ENCODE peak calls at places on chromosomes 7 and 10, in six cellular contexts. One of them, this sample, is unnamed.

GRCh38 chr7:16430133-16430532 is 8.8 kb upstream of the CRPPA start:
- DNase-seq in nephron progenitor cell: no peak
- DNase-seq in NCI-H187: no peak
- DNase-seq in heart left ventricle: no peak
- DNase-seq in T-cell: no peak
- DNase-seq in cardiac fibroblast: no peak
- DNase-seq in this sample: no peak

GRCh38 chr10:62248465-62248864 is 20.2 kb downstream of the RTKN2 start:
- DNase-seq in cardiac fibroblast: peak; percentile 59
- DNase-seq in T-cell: no peak
- DNase-seq in nephron progenitor cell: no peak
- DNase-seq in NCI-H187: no peak
- DNase-seq in heart left ventricle: no peak
- DNase-seq in this sample: no peak

GRCh38 chr10:70267161-70267933 is 16.5 kb downstream of the NPFFR1 start:
- DNase-seq in T-cell: no peak
- DNase-seq in NCI-H187: no peak
- DNase-seq in nephron progenitor cell: peak; percentile 14
- DNase-seq in cardiac fibroblast: peak; percentile 95
- DNase-seq in heart left ventricle: no peak
- DNase-seq in this sample: no peak

GRCh38 chr10:132499367-132499685 is 38.3 kb upstream of the INPP5A start:
- DNase-seq in T-cell: no peak
- DNase-seq in cardiac fibroblast: no peak
- DNase-seq in heart left ventricle: no peak
- DNase-seq in nephron progenitor cell: no peak
- DNase-seq in NCI-H187: no peak
- DNase-seq in this sample: no peak

GRCh38 chr10:50576245-50576815 is 47.4 kb downstream of the SGMS1 start:
- DNase-seq in T-cell: no peak
- DNase-seq in heart left ventricle: no peak
- DNase-seq in nephron progenitor cell: no peak
- DNase-seq in NCI-H187: no peak
- DNase-seq in cardiac fibroblast: peak; percentile 57
- DNase-seq in this sample: no peak

GRCh38 chr7:17855202-17855601 is 85.1 kb downstream of the SNX13 start:
- DNase-seq in heart left ventricle: no peak
- DNase-seq in cardiac fibroblast: no peak
- DNase-seq in T-cell: no peak
- DNase-seq in nephron progenitor cell: no peak
- DNase-seq in NCI-H187: no peak
- DNase-seq in this sample: no peak

GRCh38 chr10:3668276-3668960 is 116.6 kb downstream of the KLF6 start:
- DNase-seq in nephron progenitor cell: peak; percentile 16
- DNase-seq in T-cell: peak; percentile 70
- DNase-seq in NCI-H187: no peak
- DNase-seq in cardiac fibroblast: peak; percentile 60
- DNase-seq in heart left ventricle: no peak
- DNase-seq in this sample: no peak

GRCh38 chr10:91511549-91512330 is 101.6 kb downstream of the HECTD2 start:
- DNase-seq in NCI-H187: no peak
- DNase-seq in nephron progenitor cell: no peak
- DNase-seq in cardiac fibroblast: peak; percentile 81
- DNase-seq in T-cell: no peak
- DNase-seq in heart left ventricle: no peak
- DNase-seq in this sample: no peak

GRCh38 chr7:146654048-146654447 is 537.4 kb downstream of the CNTNAP2 start:
- DNase-seq in NCI-H187: no peak
- DNase-seq in T-cell: no peak
- DNase-seq in heart left ventricle: no peak
- DNase-seq in cardiac fibroblast: no peak
- DNase-seq in nephron progenitor cell: peak; percentile 14
- DNase-seq in this sample: no peak

GRCh38 chr10:93493162-93493561 is 3.2 kb upstream of the CEP55 start:
- DNase-seq in T-cell: no peak
- DNase-seq in heart left ventricle: no peak
- DNase-seq in NCI-H187: no peak
- DNase-seq in cardiac fibroblast: no peak
- DNase-seq in nephron progenitor cell: no peak
- DNase-seq in this sample: no peak

GRCh38 chr10:22690614-22691431 is 23.6 kb downstream of the PIP4K2A start:
- DNase-seq in cardiac fibroblast: peak; percentile 64
- DNase-seq in T-cell: no peak
- DNase-seq in NCI-H187: no peak
- DNase-seq in heart left ventricle: no peak
- DNase-seq in nephron progenitor cell: no peak
- DNase-seq in this sample: no peak

GRCh38 chr7:6250364-6250833 is 22.0 kb downstream of the CYTH3 start:
- DNase-seq in nephron progenitor cell: no peak
- DNase-seq in T-cell: no peak
- DNase-seq in NCI-H187: no peak
- DNase-seq in heart left ventricle: no peak
- DNase-seq in cardiac fibroblast: peak; percentile 52
- DNase-seq in this sample: no peak

GRCh38 chr10:123517901-123518300 is 148.3 kb upstream of the GPR26 start:
- DNase-seq in nephron progenitor cell: no peak
- DNase-seq in cardiac fibroblast: no peak
- DNase-seq in T-cell: no peak
- DNase-seq in NCI-H187: no peak
- DNase-seq in heart left ventricle: no peak
- DNase-seq in this sample: no peak

GRCh38 chr10:5951167-5951711 is 26.1 kb downstream of the IL15RA start:
- DNase-seq in nephron progenitor cell: no peak
- DNase-seq in NCI-H187: no peak
- DNase-seq in cardiac fibroblast: peak; percentile 60
- DNase-seq in T-cell: no peak
- DNase-seq in heart left ventricle: peak; percentile 54
- DNase-seq in this sample: no peak

GRCh38 chr10:31194986-31195385 is 124.0 kb upstream of the ZEB1 start:
- DNase-seq in nephron progenitor cell: no peak
- DNase-seq in cardiac fibroblast: no peak
- DNase-seq in NCI-H187: no peak
- DNase-seq in T-cell: no peak
- DNase-seq in heart left ventricle: no peak
- DNase-seq in this sample: no peak

GRCh38 chr7:35253680-35254495 is at the start of gene TBX20:
- DNase-seq in heart left ventricle: peak; percentile 91
- DNase-seq in T-cell: no peak
- DNase-seq in NCI-H187: peak; percentile 35
- DNase-seq in nephron progenitor cell: peak; percentile 76
- DNase-seq in cardiac fibroblast: peak; percentile 86
- DNase-seq in this sample: no peak

GRCh38 chr7:20064974-20065862 is 152.0 kb downstream of the MACC1 start:
- DNase-seq in T-cell: no peak
- DNase-seq in nephron progenitor cell: no peak
- DNase-seq in NCI-H187: no peak
- DNase-seq in cardiac fibroblast: peak; percentile 32
- DNase-seq in heart left ventricle: no peak
- DNase-seq in this sample: no peak

GRCh38 chr10:71342850-71343773 is 24.1 kb downstream of the SLC29A3 start:
- DNase-seq in T-cell: no peak
- DNase-seq in nephron progenitor cell: no peak
- DNase-seq in heart left ventricle: no peak
- DNase-seq in cardiac fibroblast: no peak
- DNase-seq in NCI-H187: no peak
- DNase-seq in this sample: no peak

GRCh38 chr10:124181656-124182055 is 88.3 kb upstream of the CHST15 start:
- DNase-seq in heart left ventricle: no peak
- DNase-seq in cardiac fibroblast: no peak
- DNase-seq in T-cell: no peak
- DNase-seq in nephron progenitor cell: no peak
- DNase-seq in NCI-H187: no peak
- DNase-seq in this sample: no peak

GRCh38 chr7:155896531-155897263 is 84.4 kb upstream of the SHH start:
- DNase-seq in heart left ventricle: no peak
- DNase-seq in T-cell: no peak
- DNase-seq in cardiac fibroblast: peak; percentile 2
- DNase-seq in nephron progenitor cell: no peak
- DNase-seq in NCI-H187: no peak
- DNase-seq in this sample: no peak

GRCh38 chr10:119509909-119510451 is 32.5 kb downstream of the RGS10 start:
- DNase-seq in T-cell: no peak
- DNase-seq in cardiac fibroblast: no peak
- DNase-seq in heart left ventricle: peak; percentile 91
- DNase-seq in NCI-H187: no peak
- DNase-seq in nephron progenitor cell: no peak
- DNase-seq in this sample: no peak

GRCh38 chr10:116312534-116312933 is 11.7 kb upstream of the CCDC172 start:
- DNase-seq in cardiac fibroblast: no peak
- DNase-seq in nephron progenitor cell: no peak
- DNase-seq in NCI-H187: no peak
- DNase-seq in heart left ventricle: no peak
- DNase-seq in T-cell: no peak
- DNase-seq in this sample: no peak

GRCh38 chr10:127949831-127950230 is 42.9 kb downstream of the PTPRE start:
- DNase-seq in T-cell: no peak
- DNase-seq in nephron progenitor cell: no peak
- DNase-seq in heart left ventricle: no peak
- DNase-seq in cardiac fibroblast: no peak
- DNase-seq in NCI-H187: no peak
- DNase-seq in this sample: no peak

GRCh38 chr7:135672560-135673359 is 10.4 kb downstream of the STMP1 start:
- DNase-seq in T-cell: no peak
- DNase-seq in NCI-H187: no peak
- DNase-seq in heart left ventricle: no peak
- DNase-seq in nephron progenitor cell: no peak
- DNase-seq in cardiac fibroblast: peak; percentile 90
- DNase-seq in this sample: peak; percentile 56

GRCh38 chr10:49296382-49296781 is 2.6 kb upstream of the C10orf71 start:
- DNase-seq in NCI-H187: no peak
- DNase-seq in T-cell: no peak
- DNase-seq in nephron progenitor cell: no peak
- DNase-seq in cardiac fibroblast: no peak
- DNase-seq in heart left ventricle: peak; percentile 46
- DNase-seq in this sample: no peak

GRCh38 chr10:73117976-73118743 is 7.9 kb downstream of the NUDT13 start:
- DNase-seq in nephron progenitor cell: no peak
- DNase-seq in cardiac fibroblast: peak; percentile 65
- DNase-seq in heart left ventricle: no peak
- DNase-seq in T-cell: no peak
- DNase-seq in NCI-H187: no peak
- DNase-seq in this sample: no peak

GRCh38 chr10:133318494-133319127 is 9.9 kb downstream of the ZNF511 start:
- DNase-seq in heart left ventricle: peak; percentile 59
- DNase-seq in NCI-H187: peak; percentile 45
- DNase-seq in cardiac fibroblast: peak; percentile 53
- DNase-seq in nephron progenitor cell: peak; percentile 89
- DNase-seq in T-cell: peak; percentile 47
- DNase-seq in this sample: peak; percentile 17

GRCh38 chr7:136953386-136953785 is 84.9 kb downstream of the CHRM2 start:
- DNase-seq in NCI-H187: no peak
- DNase-seq in nephron progenitor cell: no peak
- DNase-seq in heart left ventricle: no peak
- DNase-seq in cardiac fibroblast: peak; percentile 67
- DNase-seq in T-cell: no peak
- DNase-seq in this sample: no peak

GRCh38 chr7:111089822-111090426 is 1.0 kb upstream of the LRRN3 start:
- DNase-seq in T-cell: no peak
- DNase-seq in cardiac fibroblast: peak; percentile 73
- DNase-seq in nephron progenitor cell: no peak
- DNase-seq in NCI-H187: no peak
- DNase-seq in heart left ventricle: no peak
- DNase-seq in this sample: peak; percentile 39

GRCh38 chr10:8052970-8053445 is 1.5 kb upstream of the GATA3 start:
- DNase-seq in cardiac fibroblast: no peak
- DNase-seq in NCI-H187: no peak
- DNase-seq in nephron progenitor cell: no peak
- DNase-seq in heart left ventricle: no peak
- DNase-seq in T-cell: no peak
- DNase-seq in this sample: no peak

GRCh38 chr7:1755783-1756626 is 85.9 kb downstream of the ELFN1 start:
- DNase-seq in T-cell: no peak
- DNase-seq in cardiac fibroblast: no peak
- DNase-seq in nephron progenitor cell: no peak
- DNase-seq in heart left ventricle: no peak
- DNase-seq in NCI-H187: no peak
- DNase-seq in this sample: no peak

GRCh38 chr10:35324196-35324595 is 12.1 kb upstream of the CCNY start:
- DNase-seq in cardiac fibroblast: peak; percentile 63
- DNase-seq in heart left ventricle: no peak
- DNase-seq in T-cell: no peak
- DNase-seq in nephron progenitor cell: no peak
- DNase-seq in NCI-H187: no peak
- DNase-seq in this sample: no peak

GRCh38 chr7:151134743-151135524 is 32.6 kb downstream of the GBX1 start:
- DNase-seq in nephron progenitor cell: no peak
- DNase-seq in NCI-H187: no peak
- DNase-seq in cardiac fibroblast: no peak
- DNase-seq in heart left ventricle: no peak
- DNase-seq in T-cell: no peak
- DNase-seq in this sample: no peak

GRCh38 chr7:31408120-31408729 is 67.7 kb upstream of the NEUROD6 start:
- DNase-seq in NCI-H187: no peak
- DNase-seq in T-cell: no peak
- DNase-seq in cardiac fibroblast: peak; percentile 47
- DNase-seq in heart left ventricle: no peak
- DNase-seq in nephron progenitor cell: no peak
- DNase-seq in this sample: no peak

GRCh38 chr7:25636168-25636567 is 407.9 kb upstream of the NPVF start:
- DNase-seq in heart left ventricle: no peak
- DNase-seq in cardiac fibroblast: no peak
- DNase-seq in NCI-H187: no peak
- DNase-seq in nephron progenitor cell: no peak
- DNase-seq in T-cell: no peak
- DNase-seq in this sample: no peak

This sample was measured in NCI-H2107.